ENCODE peak calls at places on chromosomes 1 and 21, in five cellular contexts. B is omental fat pad, L is body of pancreas, I is choroid plexus epithelial cell, X is PC-9. K is an unnamed sample.

GRCh38 chr1:101290922-101291561 is 54.2 kb downstream of the S1PR1 start:
- DNase-seq in B (no peak), L (no peak), I (no peak), X (no peak), K (no peak)

GRCh38 chr1:160862151-160863061 is at the start of gene CD244:
- DNase-seq in B (no peak), L (no peak), I (no peak), X (peak; percentile 40), K (no peak)

GRCh38 chr1:197481101-197481500 is 213.0 kb downstream of the CRB1 start:
- DNase-seq in B (no peak), L (no peak), I (no peak), X (no peak), K (no peak)

GRCh38 chr1:94237291-94238226 is at the start of gene ARHGAP29:
- DNase-seq in B (peak; percentile 48), L (peak; percentile 89), I (peak; percentile 77), X (peak; percentile 88), K (peak; percentile 91)

GRCh38 chr1:91712981-91713841 is 172.7 kb downstream of the TGFBR3 start:
- DNase-seq in B (no peak), L (no peak), I (peak; percentile 91), X (no peak), K (no peak)

GRCh38 chr1:60129916-60130315 is 56.3 kb upstream of the C1orf87 start:
- DNase-seq in B (no peak), L (no peak), I (peak; percentile 36), X (no peak), K (no peak)

GRCh38 chr1:150809651-150810050 is 1.6 kb upstream of the CTSK start:
- DNase-seq in B (no peak), L (no peak), I (peak; percentile 66), X (no peak), K (no peak)

GRCh38 chr1:244962140-244962539 is 97.8 kb upstream of the HNRNPU start:
- DNase-seq in B (no peak), L (no peak), I (peak; percentile 16), X (no peak), K (no peak)

GRCh38 chr1:225851810-225852209 is 30.4 kb downstream of the TMEM63A start:
- DNase-seq in B (no peak), L (no peak), I (no peak), X (no peak), K (no peak)

GRCh38 chr1:85628791-85629531 is 48.4 kb downstream of the CCN1 start:
- DNase-seq in B (no peak), L (peak; percentile 39), I (peak; percentile 92), X (no peak), K (no peak)

GRCh38 chr1:225737179-225737578 is 40.4 kb upstream of the SRP9 start:
- DNase-seq in B (no peak), L (no peak), I (no peak), X (peak; percentile 75), K (no peak)

GRCh38 chr1:173353346-173353745 is 123.8 kb upstream of the PRDX6 start:
- DNase-seq in B (no peak), L (no peak), I (peak; percentile 16), X (no peak), K (no peak)

GRCh38 chr21:35070436-35070835 is 21.3 kb upstream of the RUNX1 start:
- DNase-seq in B (no peak), L (no peak), I (no peak), X (no peak), K (no peak)

GRCh38 chr1:85608851-85609250 is 28.3 kb downstream of the CCN1 start:
- DNase-seq in B (no peak), L (no peak), I (no peak), X (no peak), K (no peak)

DNA sequence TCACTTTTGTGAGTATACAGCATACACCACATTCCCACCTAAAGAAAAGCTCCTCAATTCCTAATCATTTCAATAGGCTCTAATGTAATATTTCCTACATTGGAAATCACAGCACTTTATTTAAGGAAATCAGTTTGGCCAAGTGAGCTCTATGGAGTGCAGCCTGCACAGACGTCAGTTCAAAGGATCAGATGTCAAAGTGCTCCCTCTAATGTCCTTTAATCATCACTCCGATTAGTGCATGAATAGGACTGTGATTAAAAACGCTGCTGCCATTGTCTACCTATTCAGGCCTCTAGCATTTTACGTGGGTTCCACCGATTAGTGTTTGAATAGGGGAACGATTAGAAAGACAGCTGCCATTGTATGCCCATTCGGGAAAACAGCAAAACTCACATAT is 50.3 kb downstream of the DPYD start:
- DNase-seq in B (no peak), L (no peak), I (no peak), X (no peak), K (no peak)
- TF ChIP-seq CTCF in B (no peak), L (no peak), I (no peak), X (no peak), K (no peak)

DNA sequence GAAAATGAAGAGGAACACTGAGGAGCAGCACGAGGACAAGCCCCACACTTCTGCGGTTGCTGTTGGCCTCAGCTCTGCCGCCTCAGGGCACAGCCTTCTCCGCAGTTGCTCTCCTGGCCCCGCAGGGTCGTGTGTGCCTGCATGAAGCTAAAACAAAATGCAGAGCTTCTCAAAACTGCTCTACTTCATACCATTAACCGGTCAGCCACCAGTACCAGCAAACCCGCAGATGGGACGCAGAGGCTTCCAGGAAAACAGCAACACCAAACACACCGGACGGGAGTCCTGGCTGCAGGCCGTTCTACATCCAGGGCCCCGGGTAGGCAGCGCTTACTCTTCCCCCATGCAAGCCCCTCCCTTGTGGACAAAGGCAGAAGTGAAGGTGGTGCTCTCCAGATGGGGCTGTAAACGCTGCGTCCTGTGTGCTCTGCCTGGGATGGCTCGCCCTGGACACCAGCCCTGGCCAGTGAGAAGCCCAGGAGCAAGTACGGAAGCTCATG is 7.1 kb upstream of the C1orf159 start:
- DNase-seq in B (no peak), L (no peak), I (no peak), X (no peak), K (no peak)
- TF ChIP-seq CTCF in B (no peak), L (no peak), I (no peak), X (no peak), K (peak; percentile 47)

GRCh38 chr1:38529337-38529860 is 330.2 kb downstream of the RRAGC start:
- DNase-seq in B (no peak), L (no peak), I (no peak), X (no peak), K (no peak)
- TF ChIP-seq CTCF in B (no peak), L (no peak), I (no peak), X (no peak), K (no peak)

DNA sequence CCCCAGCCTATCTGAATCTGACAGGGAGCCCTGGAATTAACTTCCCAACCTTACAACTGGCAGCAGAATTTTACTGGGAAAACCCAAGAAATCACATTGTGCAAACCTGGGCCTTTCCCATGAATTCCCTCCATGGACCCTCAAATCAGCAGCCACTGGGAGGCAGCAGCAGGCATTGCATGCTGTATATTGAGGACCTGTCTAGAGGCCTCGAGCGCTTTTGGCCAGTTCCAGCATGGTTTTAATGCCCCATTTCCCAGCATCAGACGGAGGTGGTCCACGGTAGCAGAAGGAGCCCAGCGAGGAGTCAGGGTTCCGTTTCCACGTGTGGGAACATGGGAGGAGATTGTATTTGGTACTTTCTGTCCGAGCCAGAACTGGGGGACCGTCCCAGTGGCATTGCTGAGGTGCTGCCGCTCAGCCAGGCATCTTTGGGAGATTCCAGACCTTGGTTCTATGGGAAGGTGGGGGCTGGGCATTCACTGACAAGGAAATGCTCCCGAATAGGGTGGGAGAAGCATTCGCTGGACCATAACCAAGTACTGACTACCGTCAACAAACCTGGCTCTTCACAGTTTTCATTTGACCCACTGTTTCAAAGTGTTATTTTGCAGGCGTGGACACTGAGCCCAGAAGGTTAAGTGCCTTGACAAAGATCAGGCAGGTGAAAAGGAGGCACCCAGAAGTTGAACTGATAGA is 15.9 kb downstream of the BMP8A start:
- DNase-seq in B (no peak), L (no peak), I (peak; percentile 48), X (no peak), K (no peak)
- TF ChIP-seq CTCF in B (no peak), L (no peak), I (peak; percentile 68), X (no peak), K (peak; percentile 58)

GRCh38 chr1:203796223-203796747 is 862 bp downstream of the ZBED6 start:
- DNase-seq in B (no peak), L (no peak), I (peak; percentile 51), X (no peak), K (no peak)

GRCh38 chr1:203800001-203800400 is 4.6 kb downstream of the ZBED6 start:
- DNase-seq in B (no peak), L (no peak), I (peak; percentile 16), X (no peak), K (no peak)

GRCh38 chr1:203797216-203797615 is 1.8 kb downstream of the ZBED6 start:
- DNase-seq in B (no peak), L (no peak), I (no peak), X (no peak), K (no peak)

GRCh38 chr1:203799157-203799556 is 3.7 kb downstream of the ZBED6 start:
- DNase-seq in B (no peak), L (no peak), I (no peak), X (no peak), K (no peak)

DNA sequence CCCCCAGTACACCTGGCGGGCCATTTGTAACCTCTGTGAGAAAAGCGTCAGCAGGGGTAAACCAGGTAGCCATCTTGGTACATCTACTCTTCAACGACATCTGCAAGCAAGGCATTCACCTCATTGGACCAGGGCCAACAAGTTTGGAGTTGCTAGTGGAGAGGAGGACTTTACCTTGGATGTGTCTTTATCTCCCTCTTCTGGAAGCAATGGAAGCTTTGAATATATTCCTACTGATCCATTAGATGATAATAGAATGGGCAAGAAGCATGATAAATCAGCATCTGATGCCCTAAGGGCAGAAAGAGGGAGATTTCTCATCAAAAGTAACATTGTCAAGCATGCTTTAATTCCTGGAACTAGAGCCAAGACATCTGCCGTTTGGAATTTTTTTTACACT is 2.5 kb downstream of the ZBED6 start:
- DNase-seq in B (no peak), L (peak; percentile 18), I (peak; percentile 24), X (no peak), K (no peak)
- TF ChIP-seq CTCF in B (no peak), L (no peak), I (peak; percentile 21), X (no peak), K (no peak)